ENCODE peak calls at places on chromosomes 11 and 22, in ten cellular contexts. K is naive thymus-derived CD8-positive, alpha-beta T cell; R is RWPE2; A is activated gamma-delta T cell treated with Interleukin-2 at 50 U/mL for 16 hours; X is activated CD4-positive, CD25-positive, alpha-beta regulatory T cell; L is AG09309; U is NCI-H1436; W is substantia nigra; B is activated effector memory CD4-positive, alpha-beta T cell treated with Interleukin-2 at 50 U/mL for 16 hours; C is left cardiac atrium. S is an unnamed sample.

GRCh38 chr11:104609297-104609696 is 289.0 kb downstream of the CASP12 start:
- DNase-seq in K (peak; percentile 2), R (no peak), A (peak; percentile 26), X (no peak), L (peak; percentile 29), U (no peak), W (no peak), B (peak; percentile 5), C (no peak), S (no peak)

GRCh38 chr11:40183073-40184064 is 1276.1 kb downstream of the LRRC4C start:
- DNase-seq in K (no peak), R (no peak), A (no peak), X (no peak), L (no peak), U (no peak), W (no peak), B (no peak), C (no peak), S (no peak)

GRCh38 chr11:34601085-34601444 is 19.8 kb upstream of the EHF start:
- DNase-seq in K (no peak), R (no peak), A (no peak), X (no peak), L (no peak), U (no peak), W (no peak), B (no peak), C (no peak), S (no peak)

GRCh38 chr11:71499125-71499524 is 27.9 kb upstream of the KRTAP5-7 start:
- DNase-seq in K (no peak), R (peak; percentile 26), A (no peak), X (no peak), L (no peak), U (no peak), W (no peak), B (no peak), C (no peak), S (no peak)

GRCh38 chr11:105000797-105001196 is 22.2 kb downstream of the CASP5 start:
- DNase-seq in K (peak; percentile 2), R (no peak), A (peak; percentile 37), X (peak; percentile 7), L (no peak), U (no peak), W (peak; percentile 2), B (peak; percentile 31), C (no peak), S (no peak)

GRCh38 chr11:23103403-23103802 is 243.1 kb upstream of the CCDC179 start:
- DNase-seq in K (no peak), R (no peak), A (no peak), X (no peak), L (no peak), U (no peak), W (no peak), B (no peak), C (no peak), S (no peak)

GRCh38 chr11:36376315-36376887 is 80.3 kb downstream of the PRR5L start:
- DNase-seq in K (no peak), R (no peak), A (no peak), X (no peak), L (no peak), U (no peak), W (no peak), B (no peak), C (peak; percentile 53), S (no peak)

GRCh38 chr22:20616451-20617043 is 109.1 kb downstream of the MED15 start:
- DNase-seq in K (no peak), R (no peak), A (no peak), X (no peak), L (no peak), U (no peak), W (no peak), B (no peak), C (no peak), S (no peak)

GRCh38 chr22:48369789-48370507 is 1457.7 kb downstream of the BRD1 start:
- DNase-seq in K (no peak), R (peak; percentile 15), A (no peak), X (no peak), L (no peak), U (no peak), W (no peak), B (no peak), C (no peak), S (no peak)

GRCh38 chr11:117828641-117829368 is 4.3 kb upstream of the FXYD2 start:
- DNase-seq in K (peak; percentile 69), R (no peak), A (peak; percentile 93), X (peak; percentile 74), L (no peak), U (no peak), W (no peak), B (peak; percentile 86), C (peak; percentile 76), S (no peak)

GRCh38 chr11:85750646-85751045 is 60.3 kb downstream of the SYTL2 start:
- DNase-seq in K (no peak), R (no peak), A (no peak), X (no peak), L (no peak), U (no peak), W (no peak), B (no peak), C (no peak), S (no peak)

GRCh38 chr22:45240810-45241631 is at the start of gene KIAA0930:
- DNase-seq in K (peak; percentile 78), R (peak; percentile 81), A (peak; percentile 85), X (peak; percentile 68), L (no peak), U (peak; percentile 89), W (peak; percentile 57), B (peak; percentile 67), C (peak; percentile 87), S (no peak)

GRCh38 chr11:11363674-11364073 is 10.6 kb upstream of the CSNK2A3 start:
- DNase-seq in K (no peak), R (no peak), A (no peak), X (no peak), L (no peak), U (no peak), W (no peak), B (no peak), C (no peak), S (no peak)

GRCh38 chr11:11985016-11985715 is 23.3 kb downstream of the DKK3 start:
- DNase-seq in K (no peak), R (no peak), A (no peak), X (no peak), L (no peak), U (no peak), W (no peak), B (no peak), C (no peak), S (no peak)

GRCh38 chr22:40182231-40182835 is 4.6 kb downstream of the TNRC6B start:
- DNase-seq in K (no peak), R (no peak), A (no peak), X (no peak), L (no peak), U (no peak), W (no peak), B (no peak), C (no peak), S (no peak)

GRCh38 chr11:1919428-1920127 is at the start of gene TNNT3:
- DNase-seq in K (no peak), R (peak; percentile 51), A (no peak), X (no peak), L (no peak), U (no peak), W (no peak), B (no peak), C (no peak), S (no peak)

GRCh38 chr11:78256962-78257361 is 68.2 kb downstream of the USP35 start:
- DNase-seq in K (no peak), R (no peak), A (no peak), X (no peak), L (peak; percentile 71), U (no peak), W (no peak), B (no peak), C (peak; percentile 93), S (no peak)

GRCh38 chr11:65421204-65422103 is 1.1 kb upstream of the NEAT1 start:
- DNase-seq in K (peak; percentile 91), R (peak; percentile 97), A (peak; percentile 86), X (peak; percentile 83), L (peak; percentile 100), U (peak; percentile 84), W (peak; percentile 69), B (peak; percentile 82), C (peak; percentile 96), S (peak; percentile 68)

GRCh38 chr11:37320921-37321320 is 722.9 kb upstream of the RAG2 start:
- DNase-seq in K (no peak), R (no peak), A (no peak), X (no peak), L (no peak), U (no peak), W (no peak), B (no peak), C (no peak), S (no peak)

GRCh38 chr11:830295-831131 is 2.2 kb upstream of the CD151 start:
- DNase-seq in K (peak; percentile 56), R (peak; percentile 88), A (peak; percentile 66), X (peak; percentile 21), L (no peak), U (peak; percentile 79), W (no peak), B (peak; percentile 34), C (peak; percentile 88), S (no peak)

GRCh38 chr11:2940930-2941821 is 12.0 kb upstream of the PHLDA2 start:
- DNase-seq in K (no peak), R (no peak), A (no peak), X (no peak), L (no peak), U (no peak), W (no peak), B (no peak), C (no peak), S (no peak)

GRCh38 chr22:26553056-26553752 is 36.7 kb downstream of the TPST2 start:
- DNase-seq in K (no peak), R (no peak), A (no peak), X (no peak), L (peak; percentile 67), U (no peak), W (no peak), B (no peak), C (no peak), S (no peak)

GRCh38 chr11:62011881-62012280 is 44.4 kb upstream of the FTH1 start:
- DNase-seq in K (no peak), R (no peak), A (no peak), X (no peak), L (no peak), U (no peak), W (no peak), B (no peak), C (no peak), S (no peak)

GRCh38 chr11:93784935-93785360 is 866 bp downstream of the MED17 start:
- DNase-seq in K (no peak), R (no peak), A (no peak), X (no peak), L (no peak), U (no peak), W (no peak), B (no peak), C (no peak), S (no peak)

GRCh38 chr11:59025097-59025496 is 61.0 kb upstream of the GLYATL1B start:
- DNase-seq in K (no peak), R (no peak), A (no peak), X (no peak), L (no peak), U (no peak), W (no peak), B (no peak), C (no peak), S (no peak)

GRCh38 chr11:76153609-76153949 is 52.7 kb downstream of the WNT11 start:
- DNase-seq in K (no peak), R (no peak), A (no peak), X (no peak), L (peak; percentile 38), U (no peak), W (no peak), B (no peak), C (no peak), S (no peak)

GRCh38 chr22:46061431-46062231 is 84.7 kb upstream of the WNT7B start:
- DNase-seq in K (no peak), R (no peak), A (no peak), X (no peak), L (no peak), U (no peak), W (no peak), B (no peak), C (peak; percentile 31), S (no peak)

GRCh38 chr11:61639816-61640443 is 40.3 kb upstream of the DAGLA start:
- DNase-seq in K (no peak), R (no peak), A (no peak), X (no peak), L (no peak), U (no peak), W (no peak), B (no peak), C (no peak), S (no peak)